ENCODE peak calls at places on chromosome 22, in four cellular contexts. X is Peyer's patch, Q is spleen, A is neuronal stem cell. G is an unnamed sample. For H3K36me3, the result is how much of the 10 kb centered on the place peaks cover.

GRCh38 chr22:29204617-29205183 is 996 bp upstream of the EMID1 start:
- DNase-seq in X (no peak), Q (no peak), A (no peak), G (no peak)

GRCh38 chr22:35313311-35314121 is 13.8 kb downstream of the TOM1 start:
- DNase-seq in X (peak), Q (peak), A (no peak), G (no peak)

GRCh38 chr22:47835726-47836125 is 1073.3 kb downstream of the TBC1D22A start:
- DNase-seq in X (no peak), Q (no peak), A (no peak), G (peak)

GRCh38 chr22:43895986-43896645 is 4.3 kb upstream of the PNPLA5 start:
- DNase-seq in X (no peak), Q (no peak), A (no peak), G (no peak)

GRCh38 chr22:28116261-28116673 is 197.2 kb upstream of the PITPNB start:
- DNase-seq in X (no peak), Q (no peak), A (no peak), G (no peak)

GRCh38 chr22:37337204-37337943 is 55.1 kb downstream of the CYTH4 start:
- DNase-seq in X (no peak), Q (no peak), A (no peak), G (no peak)

GRCh38 chr22:47788461-47788860 is 1026.0 kb downstream of the TBC1D22A start:
- DNase-seq in X (peak), Q (peak), A (no peak), G (no peak)

GRCh38 chr22:19984201-19984753 is 32.3 kb downstream of the ARVCF start:
- DNase-seq in X (no peak), Q (peak), A (no peak), G (no peak)

GRCh38 chr22:25477358-25477757 is 87.1 kb upstream of the GRK3 start:
- DNase-seq in X (no peak), Q (no peak), A (no peak), G (no peak)

GRCh38 chr22:25475554-25476022 is 88.9 kb upstream of the GRK3 start:
- DNase-seq in X (no peak), Q (no peak), A (no peak), G (no peak)

GRCh38 chr22:25478111-25478510 is 86.4 kb upstream of the GRK3 start:
- DNase-seq in X (no peak), Q (no peak), A (no peak), G (no peak)

DNA sequence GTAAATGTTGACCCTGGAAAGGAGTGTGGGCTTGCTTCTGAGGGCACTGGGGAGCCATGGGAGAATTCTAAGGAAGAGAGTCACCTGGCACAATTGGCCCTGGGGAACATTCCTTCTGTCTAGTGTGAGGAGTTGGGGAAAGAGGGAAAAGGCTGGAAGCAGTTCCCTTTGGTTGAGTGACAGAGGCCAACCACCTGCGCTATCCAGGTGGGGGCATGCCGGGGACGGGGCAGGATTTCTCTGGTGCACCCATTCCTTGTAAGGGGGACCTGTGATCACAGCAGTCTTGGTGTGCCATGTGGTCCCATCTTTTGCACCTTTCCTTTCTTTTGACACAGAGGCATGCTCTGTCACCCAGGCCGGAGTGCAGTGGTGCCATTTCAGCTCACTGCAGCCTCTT is 92.1 kb upstream of the GRK3 start:
- DNase-seq in X (no peak), Q (no peak), A (no peak), G (no peak)
- H3K36me3 ChIP-seq in X (under half), Q (under half), A (under half), G (under half)

GRCh38 chr22:44909241-44909640 is 100.6 kb downstream of the PHF21B start:
- DNase-seq in X (peak), Q (peak), A (no peak), G (no peak)
- H3K36me3 ChIP-seq in X (under half), Q (under half), A (half or more), G (under half)

GRCh38 chr22:21796231-21796630 is 60.6 kb upstream of the YPEL1 start:
- DNase-seq in X (no peak), Q (no peak), A (no peak), G (no peak)

GRCh38 chr22:21791635-21792625 is 56.3 kb upstream of the YPEL1 start:
- DNase-seq in X (no peak), Q (no peak), A (no peak), G (no peak)

DNA sequence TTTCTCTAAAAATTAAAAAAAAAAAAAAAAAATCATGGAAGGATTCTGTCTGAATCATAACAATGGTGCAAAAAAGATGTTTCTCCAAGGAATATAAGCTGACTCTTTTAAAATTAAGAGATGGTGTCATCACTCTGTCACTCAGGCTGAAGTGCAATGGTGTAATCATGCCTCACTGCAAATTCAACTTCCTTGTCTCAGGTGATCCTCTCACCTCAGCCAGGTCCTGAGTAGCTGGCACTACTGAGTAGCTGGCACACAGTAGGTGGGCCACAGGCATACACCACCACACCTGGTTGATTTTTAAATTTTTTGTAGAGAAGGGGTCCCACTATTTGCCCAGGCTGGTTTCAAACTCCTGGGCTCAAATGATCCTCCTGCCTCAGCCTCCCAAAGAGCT is 54.8 kb upstream of the YPEL1 start:
- DNase-seq in X (no peak), Q (no peak), A (no peak), G (no peak)
- H3K36me3 ChIP-seq in X (half or more), Q (half or more), A (under half), G (under half)

DNA sequence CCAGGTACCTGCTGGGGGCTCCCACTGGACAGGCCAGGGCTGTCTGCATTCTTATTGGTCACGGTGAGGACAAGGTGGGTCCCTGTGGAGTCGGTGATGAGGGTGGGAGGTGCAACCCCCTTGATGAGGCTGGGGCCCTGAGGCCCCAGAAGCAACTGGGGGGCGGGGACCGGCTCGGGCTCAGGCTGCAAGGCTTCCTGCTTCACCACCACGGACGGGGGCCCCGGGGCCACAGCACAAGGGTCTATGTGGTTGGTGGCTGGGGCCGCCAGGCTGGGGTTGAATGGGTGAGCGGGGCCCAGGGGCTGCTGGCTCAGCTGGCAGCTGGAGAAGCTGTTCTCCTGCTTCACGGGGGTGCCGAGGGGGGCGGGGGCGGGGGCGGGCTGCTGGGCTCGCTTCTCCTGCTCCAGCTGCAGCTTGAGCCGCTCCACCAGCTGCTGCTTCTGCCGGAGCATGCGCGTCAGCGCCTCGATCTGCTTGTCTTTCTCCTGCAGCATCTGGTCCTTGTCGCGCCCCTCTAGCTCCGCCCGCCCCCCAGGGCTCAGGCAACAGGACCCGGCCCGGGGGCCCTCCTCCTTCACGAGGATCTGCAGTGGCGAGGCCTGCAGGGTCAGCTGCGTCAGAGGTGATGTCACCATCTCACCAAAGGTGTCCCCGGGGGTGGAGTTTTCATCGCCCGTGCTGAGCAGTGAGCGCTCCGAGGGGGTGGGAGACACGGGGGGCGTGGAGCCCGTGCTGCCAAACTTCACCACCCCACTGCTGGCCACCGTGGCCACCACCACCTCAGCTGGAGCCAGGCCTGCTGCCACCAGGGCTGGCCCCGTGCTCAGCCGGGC is 48.2 kb downstream of the SGSM3 start:
- DNase-seq in X (no peak), Q (peak), A (no peak), G (no peak)
- H3K36me3 ChIP-seq in X (half or more), Q (half or more), A (half or more), G (under half)

DNA sequence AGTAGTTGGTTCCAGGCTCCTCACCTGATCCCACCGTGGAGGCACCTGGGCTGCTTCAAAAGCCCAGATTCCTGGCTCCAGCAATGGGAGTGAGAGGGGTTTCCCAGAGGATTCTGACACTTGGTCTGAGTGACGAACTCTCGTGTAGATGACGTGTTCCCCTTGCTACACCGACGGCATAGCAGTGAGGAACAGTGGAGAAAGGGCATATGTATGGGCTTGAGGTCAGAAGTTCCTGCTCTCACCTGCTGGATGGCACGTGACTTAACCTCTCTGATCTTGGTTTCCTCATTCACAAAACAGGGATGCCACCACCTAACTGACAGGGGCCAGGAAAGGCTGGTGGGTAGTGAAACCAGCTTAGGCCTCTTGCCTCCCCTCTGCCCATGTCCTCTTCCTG is 30.0 kb upstream of the ARFGAP3 start:
- DNase-seq in X (no peak), Q (no peak), A (no peak), G (no peak)
- H3K36me3 ChIP-seq in X (half or more), Q (half or more), A (under half), G (under half)

GRCh38 chr22:38734203-38735100 is 21.3 kb downstream of the SUN2 start:
- DNase-seq in X (peak), Q (peak), A (no peak), G (no peak)
- H3K36me3 ChIP-seq in X (half or more), Q (half or more), A (half or more), G (half or more)